ENCODE peak calls at places on chromosomes 12 and 14, in ten cellular contexts. A is breast epithelium; X is tibial nerve; W is K562; C is heart left ventricle; V is CD8-positive, alpha-beta T cell; E is tibial artery; U is astrocyte; P is Panc1; T is ovary. O is an unnamed sample.

GRCh38 chr14:70907172-70907995 is at the start of gene PCNX1:
- DNase-seq in T (peak; percentile 93), C (peak; percentile 91), P (no peak), X (peak; percentile 77), W (peak; percentile 79), E (peak; percentile 92), V (peak; percentile 95), A (peak; percentile 76), U (peak; percentile 70), O (peak; percentile 77)

GRCh38 chr12:111335811-111336210 is 33.1 kb downstream of the PHETA1 start:
- DNase-seq in C (no peak), V (no peak), T (no peak), W (no peak), P (no peak), E (no peak), X (no peak), A (no peak), U (no peak), O (no peak)

GRCh38 chr14:102764220-102764671 is 13.0 kb upstream of the TRAF3 start:
- DNase-seq in W (no peak), C (no peak), P (no peak), U (no peak), A (no peak), E (no peak), T (no peak), X (no peak), V (no peak), O (no peak)

GRCh38 chr12:105352049-105352448 is 21.6 kb downstream of the C12orf75 start:
- DNase-seq in A (no peak), T (no peak), P (no peak), W (no peak), V (no peak), E (no peak), C (no peak), X (no peak), U (no peak), O (no peak)

GRCh38 chr14:97379091-97379531 is 581.9 kb downstream of the VRK1 start:
- DNase-seq in E (no peak), W (no peak), T (no peak), P (no peak), X (no peak), C (no peak), A (no peak), U (no peak), V (peak; percentile 78), O (no peak)

GRCh38 chr14:75885829-75886228 is 96.0 kb downstream of the TGFB3 start:
- DNase-seq in E (no peak), T (no peak), V (no peak), U (peak; percentile 83), A (no peak), C (no peak), P (no peak), X (no peak), W (no peak), O (peak; percentile 43)

GRCh38 chr12:89194683-89195082 is 157.6 kb downstream of the DUSP6 start:
- DNase-seq in C (no peak), A (no peak), V (no peak), U (no peak), E (no peak), P (no peak), T (no peak), W (no peak), X (no peak), O (no peak)

GRCh38 chr14:78259831-78260230 is 89.7 kb downstream of the NRXN3 start:
- DNase-seq in X (no peak), T (no peak), P (no peak), A (no peak), W (no peak), U (peak; percentile 78), V (no peak), E (no peak), C (no peak), O (no peak)

GRCh38 chr14:23953464-23954278 is at the start of gene DHRS4:
- DNase-seq in V (peak; percentile 86), C (peak; percentile 86), T (peak; percentile 85), U (peak; percentile 72), W (peak; percentile 76), E (peak; percentile 90), A (peak; percentile 81), X (peak; percentile 63), P (peak; percentile 38), O (peak; percentile 68)

GRCh38 chr12:25155031-25155576 is 39.9 kb downstream of the DNAI7 start:
- DNase-seq in A (no peak), C (no peak), W (peak; percentile 33), P (peak; percentile 33), X (no peak), U (peak; percentile 20), E (no peak), T (no peak), V (no peak), O (no peak)

GRCh38 chr14:75200451-75200850 is 24.0 kb upstream of the TMED10 start:
- DNase-seq in A (peak; percentile 66), E (no peak), U (no peak), W (no peak), T (no peak), V (no peak), X (no peak), C (no peak), P (no peak), O (no peak)

GRCh38 chr14:37655418-37655817 is 60.0 kb downstream of the TTC6 start:
- DNase-seq in E (no peak), P (no peak), X (no peak), C (no peak), V (no peak), W (peak; percentile 42), T (no peak), U (peak; percentile 23), A (no peak), O (peak; percentile 26)

GRCh38 chr12:132284618-132285310 is 44.6 kb downstream of the GALNT9 start:
- DNase-seq in E (no peak), P (no peak), C (no peak), V (no peak), T (no peak), X (no peak), U (no peak), W (no peak), A (no peak), O (no peak)

GRCh38 chr12:5513406-5513805 is 81.5 kb downstream of the NTF3 start:
- DNase-seq in T (no peak), E (no peak), C (no peak), U (no peak), W (no peak), P (no peak), A (no peak), V (peak; percentile 9), X (no peak), O (no peak)

GRCh38 chr14:53108292-53108937 is 44.7 kb downstream of the DDHD1 start:
- DNase-seq in X (no peak), W (no peak), V (no peak), A (no peak), U (no peak), E (no peak), T (no peak), P (no peak), C (no peak), O (no peak)

GRCh38 chr12:83102499-83102898 is 415.8 kb downstream of the TMTC2 start:
- DNase-seq in V (no peak), A (no peak), C (no peak), P (no peak), U (peak; percentile 41), T (no peak), W (no peak), X (no peak), E (no peak), O (peak; percentile 74)

GRCh38 chr14:50920482-50921225 is 23.6 kb downstream of the PYGL start:
- DNase-seq in A (no peak), P (no peak), T (no peak), C (no peak), U (peak; percentile 90), W (no peak), V (no peak), X (no peak), E (no peak), O (peak; percentile 51)

GRCh38 chr14:29710015-29710414 is 217.6 kb downstream of the PRKD1 start:
- DNase-seq in T (no peak), U (no peak), X (no peak), V (no peak), P (no peak), A (no peak), C (no peak), W (no peak), E (no peak), O (no peak)

GRCh38 chr12:32896438-32897275 is at the start of gene PKP2:
- DNase-seq in P (no peak), U (no peak), W (peak; percentile 75), T (peak; percentile 74), A (peak; percentile 77), V (no peak), C (peak; percentile 63), E (no peak), X (no peak), O (no peak)

DNA sequence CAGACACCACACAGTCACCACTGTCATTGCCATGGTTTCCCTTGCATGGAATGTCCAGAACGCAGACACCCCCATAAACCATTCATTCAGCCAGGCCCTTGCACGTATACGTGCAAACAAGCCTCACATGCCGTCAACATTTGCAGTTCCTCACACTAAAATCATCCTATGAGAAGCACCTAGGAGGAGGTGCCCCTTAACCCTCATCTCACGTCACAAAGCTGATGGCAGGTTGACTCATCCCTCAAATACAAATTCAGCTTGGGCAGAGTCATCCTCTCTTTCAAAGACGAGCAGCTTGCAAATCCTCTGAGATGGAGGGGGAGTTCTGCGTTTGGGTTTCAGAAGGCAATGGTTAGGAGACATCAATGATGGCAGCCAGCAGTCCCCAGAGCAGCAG is 17.2 kb upstream of the KRT77 start:
- DNase-seq in P (no peak), X (no peak), E (no peak), A (no peak), C (no peak), W (no peak), U (no peak), T (no peak), V (no peak), O (no peak)
- TF ChIP-seq CTCF in P (no peak), X (no peak), E (no peak), A (no peak), C (no peak), W (no peak), U (no peak), T (no peak), V (no peak), O (no peak)

GRCh38 chr12:97556201-97556824 is 93.7 kb downstream of the RMST start:
- DNase-seq in X (no peak), V (no peak), P (no peak), A (no peak), U (peak; percentile 89), C (peak; percentile 18), E (no peak), W (no peak), T (no peak), O (no peak)
- H3K4me3 ChIP-seq in X (no peak overlapping the region), V (no peak overlapping the region), P (peak overlapping the region; percentile 8), A (no peak overlapping the region), U (no peak overlapping the region), C (no peak overlapping the region), E (no peak overlapping the region), W (no peak overlapping the region), T (no peak overlapping the region), O (no peak overlapping the region)

GRCh38 chr12:50120953-50121352 is 8.9 kb downstream of the COX14 start:
- DNase-seq in C (no peak), X (no peak), V (no peak), P (no peak), U (no peak), A (peak; percentile 5), W (no peak), E (no peak), T (no peak), O (no peak)
- H3K27ac ChIP-seq in C (no peak overlapping the region), X (no peak overlapping the region), V (no peak overlapping the region), P (no peak overlapping the region), U (no peak overlapping the region), A (no peak overlapping the region), W (no peak overlapping the region), E (no peak overlapping the region), T (no peak overlapping the region), O (no peak overlapping the region)

GRCh38 chr12:77204055-77204454 is 138.7 kb upstream of the E2F7 start:
- DNase-seq in X (no peak), W (no peak), P (no peak), A (no peak), E (no peak), T (no peak), V (no peak), U (no peak), C (no peak), O (peak; percentile 18)
- TF ChIP-seq CTCF in X (no peak), W (no peak), P (peak; percentile 21), A (no peak), E (no peak), T (no peak), V (no peak), U (peak; percentile 4), C (no peak), O (peak; percentile 47)

O was measured in brain microvascular endothelial cell.